ENCODE peak calls at places on chromosomes 12 and 14, in seven cellular contexts. W is HCT116, Q is Peyer's patch, P is MM.1S, F is neural progenitor cell, X is lung, Z is fibroblast of lung. Y is an unnamed sample. For H3K27me3, the result is how much of the 10 kb centered on the place peaks cover.

GRCh38 chr14:89773644-89774316 is 180.8 kb downstream of the EFCAB11 start:
- DNase-seq in W (no peak), Q (peak), X (peak), Z (no peak), P (peak), F (peak), Y (no peak)

GRCh38 chr12:75908961-75909699 is 122.4 kb downstream of the PHLDA1 start:
- DNase-seq in Q (no peak), W (no peak), F (no peak), Z (peak), P (no peak), X (peak), Y (no peak)

GRCh38 chr14:75196468-75196867 is 20.1 kb upstream of the TMED10 start:
- DNase-seq in F (no peak), X (no peak), Q (no peak), W (no peak), Z (no peak), P (no peak), Y (peak)

GRCh38 chr14:76486251-76486743 is 110.4 kb downstream of the ESRRB start:
- DNase-seq in X (no peak), P (no peak), Z (no peak), W (no peak), F (no peak), Q (no peak), Y (no peak)

GRCh38 chr12:47737936-47738335 is 12.6 kb upstream of the ENDOU start:
- DNase-seq in Z (no peak), Q (no peak), X (no peak), F (no peak), W (no peak), P (no peak), Y (no peak)

GRCh38 chr12:69508581-69508980 is 38.4 kb downstream of the FRS2 start:
- DNase-seq in F (no peak), W (no peak), Z (no peak), Q (no peak), X (no peak), P (no peak), Y (no peak)

GRCh38 chr14:83419420-83419819 is 1885.8 kb upstream of the SEL1L start:
- DNase-seq in Q (no peak), X (peak), Z (no peak), F (no peak), P (no peak), W (no peak), Y (no peak)

GRCh38 chr12:75656650-75657049 is 145.2 kb upstream of the KRR1 start:
- DNase-seq in W (peak), F (no peak), Z (peak), Q (no peak), X (no peak), P (no peak), Y (no peak)

GRCh38 chr12:29990971-29991370 is 207.2 kb upstream of the TMTC1 start:
- DNase-seq in X (no peak), W (no peak), Z (no peak), Q (no peak), P (no peak), F (no peak), Y (no peak)

GRCh38 chr12:55717397-55718007 is 1.7 kb downstream of the BLOC1S1 start:
- DNase-seq in P (no peak), X (no peak), F (no peak), W (no peak), Q (no peak), Z (peak), Y (no peak)

GRCh38 chr12:65860584-65860983 is 36.3 kb downstream of the HMGA2 start:
- DNase-seq in F (no peak), P (no peak), X (no peak), W (no peak), Q (no peak), Z (no peak), Y (no peak)

GRCh38 chr12:38386238-38386985 is 69.8 kb downstream of the ALG10B start:
- DNase-seq in F (no peak), Q (no peak), X (no peak), Z (no peak), P (peak), W (no peak), Y (no peak)

GRCh38 chr14:99266181-99267178 is 5.5 kb downstream of the BCL11B start:
- DNase-seq in Q (peak), W (peak), X (peak), F (peak), Z (peak), P (peak), Y (peak)

GRCh38 chr12:56391721-56392120 is 29.1 kb upstream of the APOF start:
- DNase-seq in Q (no peak), P (no peak), Z (no peak), W (no peak), X (no peak), F (no peak), Y (no peak)

GRCh38 chr14:101525646-101526527 is 35.4 kb upstream of the DIO3 start:
- DNase-seq in Z (no peak), W (no peak), Q (no peak), P (no peak), F (no peak), X (no peak), Y (no peak)

GRCh38 chr12:25707056-25707455 is 154.0 kb upstream of the LMNTD1 start:
- DNase-seq in X (no peak), P (no peak), Q (no peak), W (no peak), F (no peak), Z (no peak), Y (no peak)

GRCh38 chr14:83007641-83008237 is 1474.1 kb upstream of the SEL1L start:
- DNase-seq in P (no peak), Z (no peak), W (no peak), X (no peak), Q (no peak), F (no peak), Y (no peak)

GRCh38 chr14:100965296-100965695 is 61.8 kb upstream of the RTL1 start:
- DNase-seq in F (no peak), Z (no peak), X (no peak), Q (no peak), W (no peak), P (no peak), Y (no peak)

GRCh38 chr12:107912421-107913004 is 138.0 kb downstream of the ASCL4 start:
- DNase-seq in W (peak), Z (no peak), P (peak), X (no peak), F (peak), Q (peak), Y (no peak)

GRCh38 chr12:123576611-123577010 is 7.7 kb upstream of the TMED2 start:
- DNase-seq in W (no peak), F (no peak), Z (no peak), X (no peak), P (no peak), Q (no peak), Y (no peak)

GRCh38 chr12:98646165-98646764 is 1.2 kb downstream of the APAF1 start:
- DNase-seq in X (no peak), Z (peak), W (peak), Q (no peak), F (peak), P (no peak), Y (no peak)

GRCh38 chr12:119989619-119990381 is 764 bp downstream of the BICDL1 start:
- DNase-seq in Q (peak), W (no peak), F (peak), P (peak), Z (peak), X (peak), Y (peak)

GRCh38 chr12:110613771-110614684 is at the start of gene TCTN1:
- DNase-seq in W (peak), F (peak), Z (peak), Q (peak), P (peak), X (peak), Y (peak)

GRCh38 chr14:103282932-103283331 is 51.1 kb upstream of the EIF5 start:
- DNase-seq in Z (no peak), X (no peak), F (no peak), W (no peak), Q (no peak), P (no peak), Y (no peak)

GRCh38 chr12:94078138-94078723 is 70.1 kb upstream of the PLXNC1 start:
- DNase-seq in X (no peak), Q (no peak), W (no peak), F (no peak), Z (no peak), P (no peak), Y (peak)

GRCh38 chr12:54010053-54010971 is 1.5 kb downstream of the HOXC8 start:
- DNase-seq in Q (no peak), P (no peak), X (no peak), F (no peak), Z (no peak), W (no peak), Y (no peak)
- H3K27me3 ChIP-seq in Q (under half), P (half or more), X (under half), F (half or more), Z (half or more), W (under half), Y (under half)

DNA sequence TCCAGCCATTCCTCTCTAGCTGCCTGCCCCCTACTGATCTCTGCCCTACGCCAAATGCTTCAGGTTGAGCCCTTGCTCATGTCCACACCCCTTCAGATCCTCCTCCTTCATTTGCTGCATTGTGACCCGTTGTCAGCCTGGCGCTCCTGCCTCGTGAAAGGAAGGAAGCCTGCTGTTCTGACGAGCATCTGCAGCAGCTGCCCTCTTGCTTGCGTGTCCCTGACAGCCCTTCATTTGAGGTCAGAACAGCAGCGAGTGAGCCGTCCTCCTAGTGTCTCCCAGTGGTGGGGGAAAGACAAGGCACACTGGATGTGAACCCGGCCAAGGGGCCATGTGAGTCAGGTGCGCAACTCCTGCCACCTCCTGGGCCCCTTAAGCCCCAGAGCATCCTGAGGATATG is 3.0 kb upstream of the PIANP start:
- DNase-seq in Q (no peak), W (no peak), Z (no peak), P (no peak), F (peak), X (no peak), Y (peak)
- TF ChIP-seq CTCF in Q (no peak), W (no peak), Z (no peak), P (peak), F (no peak), X (no peak), Y (peak)

DNA sequence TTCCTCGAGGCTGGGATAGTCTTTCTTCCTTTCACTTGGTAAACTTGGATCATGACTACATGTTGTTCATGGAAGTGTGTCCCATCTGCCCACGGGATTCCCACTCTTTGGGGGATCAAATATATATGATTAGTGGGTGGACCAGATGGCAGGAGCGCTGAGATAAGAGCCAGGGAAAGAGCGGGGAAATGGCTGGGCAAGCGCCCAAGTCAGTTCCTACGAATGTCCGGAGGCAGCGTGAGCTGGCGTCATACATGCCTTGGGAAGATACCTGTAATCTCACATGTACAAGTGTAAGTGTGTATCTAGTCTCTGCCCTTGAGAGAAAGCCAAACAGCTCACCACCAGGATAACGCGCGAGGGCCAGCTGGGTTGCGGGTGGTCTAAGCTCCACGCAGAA is 62.3 kb downstream of the FZD10 start:
- DNase-seq in Q (no peak), X (no peak), Z (no peak), P (no peak), W (no peak), F (no peak), Y (no peak)
- H3K27me3 ChIP-seq in Q (under half), X (under half), Z (under half), P (under half), W (under half), F (half or more), Y (under half)

GRCh38 chr12:89064151-89064550 is 288.1 kb downstream of the DUSP6 start:
- DNase-seq in Z (no peak), P (no peak), X (no peak), Q (no peak), F (no peak), W (no peak), Y (no peak)

GRCh38 chr12:89067436-89067835 is 284.9 kb downstream of the DUSP6 start:
- DNase-seq in X (no peak), Z (peak), P (no peak), Q (no peak), W (peak), F (no peak), Y (no peak)

GRCh38 chr12:89060133-89060532 is 292.2 kb downstream of the DUSP6 start:
- DNase-seq in X (no peak), Z (no peak), P (no peak), F (peak), W (no peak), Q (no peak), Y (peak)

GRCh38 chr12:89062996-89063395 is 289.3 kb downstream of the DUSP6 start:
- DNase-seq in Q (no peak), F (no peak), X (no peak), Z (no peak), P (no peak), W (no peak), Y (no peak)

GRCh38 chr12:89064780-89065179 is 287.5 kb downstream of the DUSP6 start:
- DNase-seq in Q (no peak), Z (peak), P (no peak), F (no peak), W (peak), X (no peak), Y (no peak)
- TF ChIP-seq CTCF in Q (no peak), Z (no peak), P (no peak), F (no peak), W (no peak), X (no peak), Y (no peak)

DNA sequence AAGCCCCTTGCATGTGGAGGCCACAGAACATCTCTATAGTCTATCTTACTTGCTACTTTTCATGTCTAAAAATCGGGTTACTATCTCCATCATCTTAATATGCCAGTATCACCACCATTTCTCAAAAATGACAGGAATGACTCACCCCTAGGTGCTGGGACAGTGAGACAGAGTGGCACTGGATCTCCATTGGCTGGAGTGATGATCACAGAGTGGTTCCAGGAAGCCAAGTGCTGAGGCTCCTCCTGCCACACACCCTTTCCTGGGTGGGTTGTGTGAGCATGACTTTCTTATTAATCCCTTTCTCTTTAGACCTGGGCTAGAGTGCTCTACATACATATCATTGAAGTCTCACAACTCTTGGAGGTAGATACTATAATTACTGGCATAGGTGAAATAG is 3.3 kb upstream of the ASCL1 start:
- DNase-seq in Z (no peak), P (no peak), F (no peak), X (no peak), Q (no peak), W (no peak), Y (no peak)
- H3K27me3 ChIP-seq in Z (under half), P (under half), F (half or more), X (under half), Q (under half), W (under half), Y (under half)

GRCh38 chr14:92382677-92383076 is 59.7 kb downstream of the SLC24A4 start:
- DNase-seq in Q (no peak), P (no peak), W (no peak), X (no peak), Z (no peak), F (peak), Y (peak)
- TF ChIP-seq CTCF in Q (no peak), P (peak), W (peak), X (no peak), Z (no peak), F (peak), Y (no peak)

DNA sequence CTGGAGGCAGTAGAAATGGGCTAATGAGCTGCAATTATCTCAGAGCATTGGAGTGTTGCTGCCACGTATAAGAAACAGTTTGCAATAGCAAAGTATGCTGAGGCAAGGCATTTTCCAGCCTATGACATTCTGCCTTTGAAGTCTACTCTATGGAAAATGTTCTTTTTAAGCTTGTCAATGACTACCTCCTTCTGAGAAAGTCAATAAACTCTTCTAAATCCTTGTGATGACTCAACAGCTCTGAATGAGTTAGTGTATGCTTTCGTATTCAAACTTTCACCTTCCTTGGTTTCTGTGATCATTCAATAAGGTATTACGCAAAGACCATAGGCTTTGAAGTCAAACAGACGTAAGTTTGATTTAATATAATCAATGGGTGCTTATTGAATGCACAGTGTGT is 111.2 kb downstream of the CAPZA3 start:
- DNase-seq in P (no peak), F (no peak), Q (no peak), Z (peak), W (peak), X (no peak), Y (peak)
- H3K27me3 ChIP-seq in P (under half), F (under half), Q (under half), Z (under half), W (under half), X (under half), Y (under half)

GRCh38 chr12:54134850-54135249 is 53.9 kb downstream of the SMUG1 start:
- DNase-seq in Z (no peak), X (no peak), W (no peak), Q (no peak), F (no peak), P (no peak), Y (peak)
- TF ChIP-seq CTCF in Z (no peak), X (no peak), W (peak), Q (no peak), F (peak), P (no peak), Y (peak)